ENCODE peak calls at places on chromosomes 16 and 17, in five cellular contexts. O, P, W, G and A are unnamed samples.
A peak's percentile ranks its signal among the peaks of the same experiment; 100 is the strongest.

GRCh38 chr17:4562000-4562969 is 1.9 kb upstream of the GGT6 start:
- DNase-seq in G (no peak), P (no peak), W (no peak), O (no peak), A (no peak)

GRCh38 chr17:29620271-29620670 is 2.4 kb downstream of the CORO6 start:
- DNase-seq in G (no peak), P (peak; percentile 71), W (no peak), O (no peak), A (no peak)

GRCh38 chr16:3023415-3023668 is 400 bp downstream of the HCFC1R1 start:
- DNase-seq in G (no peak), O (no peak), W (no peak), P (no peak), A (no peak)

GRCh38 chr16:13307861-13308260 is 406.5 kb downstream of the SHISA9 start:
- DNase-seq in O (no peak), G (no peak), P (no peak), W (no peak), A (no peak)

GRCh38 chr16:53991181-53992056 is 287.5 kb downstream of the FTO start:
- DNase-seq in P (no peak), W (no peak), O (no peak), G (no peak), A (no peak)

GRCh38 chr17:74437702-74438101 is 5.8 kb downstream of the GPRC5C start:
- DNase-seq in P (no peak), O (no peak), G (no peak), W (no peak), A (no peak)

GRCh38 chr17:82148011-82148410 is 50.0 kb upstream of the FASN start:
- DNase-seq in O (no peak), P (no peak), G (no peak), W (no peak), A (no peak)

GRCh38 chr17:73304438-73304837 is 7.4 kb downstream of the CDC42EP4 start:
- DNase-seq in O (no peak), P (no peak), W (no peak), G (no peak), A (no peak)

GRCh38 chr16:17510532-17510931 is 39.8 kb upstream of the XYLT1 start:
- DNase-seq in G (no peak), O (no peak), P (no peak), W (no peak), A (no peak)

GRCh38 chr16:6929868-6930267 is 402.8 kb upstream of the RBFOX1 start:
- DNase-seq in G (no peak), O (no peak), W (no peak), P (no peak), A (no peak)

GRCh38 chr17:69143683-69144231 is 2.1 kb upstream of the ABCA6 start:
- DNase-seq in O (no peak), W (no peak), P (no peak), G (no peak), A (no peak)

GRCh38 chr16:54077412-54077821 is 209.2 kb downstream of the IRX3 start:
- DNase-seq in G (no peak), P (peak; percentile 80), W (no peak), O (no peak), A (no peak)

GRCh38 chr17:71878271-71878670 is 242.5 kb upstream of the SOX9 start:
- DNase-seq in W (no peak), P (no peak), G (no peak), O (no peak), A (no peak)

GRCh38 chr17:509316-509715 is 156.7 kb upstream of the RPH3AL start:
- DNase-seq in W (no peak), O (no peak), G (peak; percentile 21), P (no peak), A (no peak)

GRCh38 chr17:50534222-50534978 is 1.9 kb downstream of the EPN3 start:
- DNase-seq in G (no peak), O (no peak), W (no peak), P (peak; percentile 86), A (no peak)

GRCh38 chr16:75262104-75262799 is 10.8 kb upstream of the BCAR1 start:
- DNase-seq in G (peak; percentile 84), P (no peak), O (no peak), W (no peak), A (no peak)

GRCh38 chr17:78962345-78962983 is 17.3 kb downstream of the LGALS3BP start:
- DNase-seq in P (peak; percentile 35), W (no peak), O (no peak), G (no peak), A (no peak)

GRCh38 chr17:31888124-31888523 is 13.4 kb downstream of the UTP6 start:
- DNase-seq in O (no peak), P (no peak), W (no peak), G (no peak), A (no peak)

GRCh38 chr16:14056970-14057369 is 14.1 kb upstream of the MRTFB start:
- DNase-seq in O (no peak), G (no peak), W (no peak), P (no peak), A (no peak)

GRCh38 chr16:72561-73537 is at the start of gene RHBDF1:
- DNase-seq in P (peak; percentile 34), O (no peak), G (peak; percentile 91), W (no peak), A (no peak)

GRCh38 chr16:28543072-28543471 is 4.3 kb upstream of the NUPR1 start:
- DNase-seq in G (no peak), O (no peak), W (no peak), P (no peak), A (no peak)

GRCh38 chr16:26993511-26993910 is 73.2 kb upstream of the C16orf82 start:
- DNase-seq in P (no peak), O (no peak), W (no peak), G (no peak), A (no peak)

GRCh38 chr16:53089434-53090270 is 34.9 kb downstream of the CHD9 start:
- DNase-seq in P (no peak), W (no peak), G (no peak), O (no peak), A (no peak)

GRCh38 chr17:81396722-81397313 is 1.6 kb downstream of the BAHCC1 start:
- DNase-seq in P (peak; percentile 65), W (no peak), G (no peak), O (no peak), A (no peak)

GRCh38 chr17:56203430-56203829 is 50.2 kb downstream of the ANKFN1 start:
- DNase-seq in W (no peak), G (no peak), O (no peak), P (peak; percentile 24), A (no peak)

GRCh38 chr16:68367034-68367433 is 56.2 kb downstream of the PRMT7 start:
- DNase-seq in W (no peak), P (no peak), G (no peak), O (peak; percentile 19), A (no peak)

GRCh38 chr17:33492731-33493260 is 199.7 kb upstream of the ASIC2 start:
- DNase-seq in P (no peak), O (no peak), G (no peak), W (no peak), A (no peak)

GRCh38 chr16:84557504-84557903 is 53.0 kb upstream of the MEAK7 start:
- DNase-seq in P (no peak), O (no peak), W (no peak), G (no peak), A (no peak)

GRCh38 chr16:9061358-9061813 is 30.1 kb upstream of the HAPSTR1 start:
- DNase-seq in P (no peak), O (no peak), W (no peak), G (no peak), A (no peak)

GRCh38 chr17:15475620-15476354 is 8.4 kb upstream of the CDRT4 start:
- DNase-seq in O (no peak), G (no peak), W (no peak), P (peak; percentile 9), A (no peak)

GRCh38 chr17:6713130-6713917 is at the start of gene SLC13A5:
- DNase-seq in P (peak; percentile 11), W (no peak), G (peak; percentile 74), O (no peak), A (no peak)

GRCh38 chr16:85522842-85523601 is 90.1 kb upstream of the GSE1 start:
- DNase-seq in P (no peak), W (no peak), O (no peak), G (no peak), A (no peak)

GRCh38 chr17:67582632-67583230 is 135.0 kb upstream of the NOL11 start:
- DNase-seq in O (no peak), P (no peak), W (no peak), G (no peak), A (no peak)